ENCODE peak calls at places on chromosomes 5 and 9, in five cellular contexts. One of them, this sample, is unnamed.

GRCh38 chr5:5014836-5015235 is 125.3 kb upstream of the ADAMTS16 start:
- ATAC-seq in aorta: peak; percentile 61
- ATAC-seq in Panc1: no peak
- ATAC-seq in heart right ventricle: no peak
- ATAC-seq in psoas muscle: no peak
- ATAC-seq in this sample: peak; percentile 43

GRCh38 chr5:65866837-65867508 is 59.4 kb upstream of the ERBIN start:
- ATAC-seq in aorta: no peak
- ATAC-seq in Panc1: no peak
- ATAC-seq in heart right ventricle: no peak
- ATAC-seq in psoas muscle: no peak
- ATAC-seq in this sample: no peak

GRCh38 chr5:110900829-110901228 is 162.0 kb downstream of the SLC25A46 start:
- ATAC-seq in aorta: no peak
- ATAC-seq in Panc1: no peak
- ATAC-seq in heart right ventricle: no peak
- ATAC-seq in psoas muscle: no peak
- ATAC-seq in this sample: no peak

GRCh38 chr9:87798276-87798833 is 72.4 kb downstream of the CTSL start:
- ATAC-seq in aorta: no peak
- ATAC-seq in Panc1: no peak
- ATAC-seq in heart right ventricle: no peak
- ATAC-seq in psoas muscle: no peak
- ATAC-seq in this sample: no peak

GRCh38 chr9:98375138-98375726 is 119.8 kb upstream of the TBC1D2 start:
- ATAC-seq in aorta: no peak
- ATAC-seq in Panc1: no peak
- ATAC-seq in heart right ventricle: no peak
- ATAC-seq in psoas muscle: no peak
- ATAC-seq in this sample: no peak

GRCh38 chr9:95157491-95158151 is 159.9 kb downstream of the FANCC start:
- ATAC-seq in aorta: peak; percentile 90
- ATAC-seq in Panc1: no peak
- ATAC-seq in heart right ventricle: peak; percentile 91
- ATAC-seq in psoas muscle: peak; percentile 88
- ATAC-seq in this sample: peak; percentile 95

GRCh38 chr5:122312670-122312988 is 592 bp downstream of the SNCAIP start:
- ATAC-seq in aorta: peak; percentile 71
- ATAC-seq in Panc1: peak; percentile 62
- ATAC-seq in heart right ventricle: peak; percentile 71
- ATAC-seq in psoas muscle: peak; percentile 50
- ATAC-seq in this sample: peak; percentile 62

GRCh38 chr9:26331223-26331622 is 561.4 kb downstream of the CAAP1 start:
- ATAC-seq in aorta: no peak
- ATAC-seq in Panc1: no peak
- ATAC-seq in heart right ventricle: no peak
- ATAC-seq in psoas muscle: no peak
- ATAC-seq in this sample: no peak

GRCh38 chr5:54630738-54631369 is 113.3 kb downstream of the SNX18 start:
- ATAC-seq in aorta: peak; percentile 92
- ATAC-seq in Panc1: no peak
- ATAC-seq in heart right ventricle: peak; percentile 91
- ATAC-seq in psoas muscle: peak; percentile 56
- ATAC-seq in this sample: peak; percentile 84

GRCh38 chr9:33153666-33154065 is 13.5 kb downstream of the B4GALT1 start:
- ATAC-seq in aorta: no peak
- ATAC-seq in Panc1: no peak
- ATAC-seq in heart right ventricle: no peak
- ATAC-seq in psoas muscle: no peak
- ATAC-seq in this sample: no peak
- H3K36me3 ChIP-seq in aorta: peaks cover 3% of the 10 kb centered on the region
- H3K36me3 ChIP-seq in Panc1: no peaks in the 10 kb centered on the region
- H3K36me3 ChIP-seq in heart right ventricle: no peaks in the 10 kb centered on the region
- H3K36me3 ChIP-seq in psoas muscle: no peaks in the 10 kb centered on the region
- H3K36me3 ChIP-seq in this sample: no peaks in the 10 kb centered on the region

GRCh38 chr9:111925017-111925770 is 28.6 kb downstream of the UGCG start:
- ATAC-seq in aorta: no peak
- ATAC-seq in Panc1: no peak
- ATAC-seq in heart right ventricle: no peak
- ATAC-seq in psoas muscle: no peak
- ATAC-seq in this sample: no peak
- H3K36me3 ChIP-seq in aorta: no peaks in the 10 kb centered on the region
- H3K36me3 ChIP-seq in Panc1: peaks cover 18% of the 10 kb centered on the region
- H3K36me3 ChIP-seq in heart right ventricle: no peaks in the 10 kb centered on the region
- H3K36me3 ChIP-seq in psoas muscle: peaks cover 16% of the 10 kb centered on the region
- H3K36me3 ChIP-seq in this sample: peaks cover 49% of the 10 kb centered on the region

DNA sequence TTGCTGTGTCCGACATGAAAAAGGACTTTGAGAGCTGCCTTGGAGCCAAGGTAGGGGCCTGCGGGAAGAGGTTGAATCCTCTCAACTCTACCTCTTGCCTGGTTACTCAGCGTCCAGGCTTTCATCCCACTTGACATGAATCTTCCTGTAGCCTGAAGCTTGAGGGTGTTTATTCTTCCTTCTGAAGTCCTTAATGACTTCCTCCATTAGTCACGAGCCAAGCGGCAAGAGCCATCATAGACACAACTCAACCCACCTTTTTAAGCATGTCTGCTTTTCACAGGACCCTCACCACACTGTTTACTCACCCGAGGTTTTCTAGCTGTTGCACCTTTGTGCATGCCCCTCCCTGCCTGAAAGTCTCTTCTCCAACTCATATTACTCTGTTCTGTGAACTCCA is 40.2 kb downstream of the ACO1 start:
- ATAC-seq in aorta: no peak
- ATAC-seq in Panc1: no peak
- ATAC-seq in heart right ventricle: no peak
- ATAC-seq in psoas muscle: no peak
- ATAC-seq in this sample: no peak
- H3K36me3 ChIP-seq in aorta: peaks cover 9% of the 10 kb centered on the region
- H3K36me3 ChIP-seq in Panc1: peaks cover 3% of the 10 kb centered on the region
- H3K36me3 ChIP-seq in heart right ventricle: no peaks in the 10 kb centered on the region
- H3K36me3 ChIP-seq in psoas muscle: peaks cover 17% of the 10 kb centered on the region
- H3K36me3 ChIP-seq in this sample: peaks cover 100% of the 10 kb centered on the region

GRCh38 chr9:120792898-120793765 is at the start of gene FBXW2:
- ATAC-seq in aorta: peak; percentile 99
- ATAC-seq in Panc1: peak; percentile 100
- ATAC-seq in heart right ventricle: peak; percentile 100
- ATAC-seq in psoas muscle: peak; percentile 100
- ATAC-seq in this sample: peak; percentile 98

GRCh38 chr9:120791161-120791560 is 2.1 kb downstream of the FBXW2 start:
- ATAC-seq in aorta: no peak
- ATAC-seq in Panc1: no peak
- ATAC-seq in heart right ventricle: no peak
- ATAC-seq in psoas muscle: no peak
- ATAC-seq in this sample: no peak

GRCh38 chr9:120783611-120784047 is 9.6 kb downstream of the FBXW2 start:
- ATAC-seq in aorta: no peak
- ATAC-seq in Panc1: no peak
- ATAC-seq in heart right ventricle: no peak
- ATAC-seq in psoas muscle: peak; percentile 64
- ATAC-seq in this sample: peak; percentile 65

DNA sequence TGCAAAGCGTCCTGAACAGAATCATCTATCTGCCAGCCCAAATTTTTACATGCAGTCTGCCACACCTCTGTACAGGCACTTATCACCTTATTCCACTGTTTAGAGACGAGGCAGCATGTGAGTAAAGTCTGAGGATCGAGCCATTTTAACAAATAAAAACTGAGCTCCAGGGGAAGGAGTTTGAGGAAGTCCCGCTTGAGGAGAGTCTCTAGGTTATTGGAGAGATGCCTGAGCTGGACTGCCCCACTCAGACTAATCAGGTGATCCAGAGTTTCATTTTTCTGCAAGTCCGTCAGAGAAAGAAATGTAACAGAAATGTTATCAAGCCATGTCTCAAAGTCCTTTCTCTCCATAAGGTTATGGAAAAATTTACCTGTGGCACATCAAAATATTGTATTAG is 5.3 kb downstream of the FBXW2 start:
- ATAC-seq in aorta: no peak
- ATAC-seq in Panc1: no peak
- ATAC-seq in heart right ventricle: no peak
- ATAC-seq in psoas muscle: no peak
- ATAC-seq in this sample: no peak
- H3K36me3 ChIP-seq in aorta: peaks cover 1% of the 10 kb centered on the region
- H3K36me3 ChIP-seq in Panc1: peaks cover 15% of the 10 kb centered on the region
- H3K36me3 ChIP-seq in heart right ventricle: no peaks in the 10 kb centered on the region
- H3K36me3 ChIP-seq in psoas muscle: peaks cover 5% of the 10 kb centered on the region
- H3K36me3 ChIP-seq in this sample: no peaks in the 10 kb centered on the region

DNA sequence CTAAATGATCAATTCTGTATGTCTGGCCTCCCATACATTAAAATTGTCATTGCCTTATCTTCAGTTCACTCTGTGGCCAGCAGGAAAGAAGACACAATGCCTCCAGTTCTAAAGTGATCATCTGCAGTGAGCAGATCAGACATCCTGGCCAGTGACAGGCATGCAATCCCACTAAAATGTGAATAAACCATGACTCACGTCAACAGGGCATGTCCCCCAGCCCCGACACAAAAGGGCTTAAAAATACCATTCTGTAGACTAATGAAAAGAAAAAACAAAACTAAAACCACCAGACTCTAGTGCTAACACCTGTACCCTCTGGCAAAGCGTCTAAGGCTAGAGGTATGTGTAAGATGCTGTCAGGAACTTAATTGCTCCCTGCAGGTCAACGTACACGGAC is 38.5 kb downstream of the DDX31 start:
- ATAC-seq in aorta: no peak
- ATAC-seq in Panc1: no peak
- ATAC-seq in heart right ventricle: no peak
- ATAC-seq in psoas muscle: no peak
- ATAC-seq in this sample: no peak
- H3K36me3 ChIP-seq in aorta: peaks cover 12% of the 10 kb centered on the region
- H3K36me3 ChIP-seq in Panc1: peaks cover 4% of the 10 kb centered on the region
- H3K36me3 ChIP-seq in heart right ventricle: no peaks in the 10 kb centered on the region
- H3K36me3 ChIP-seq in psoas muscle: no peaks in the 10 kb centered on the region
- H3K36me3 ChIP-seq in this sample: peaks cover 77% of the 10 kb centered on the region

DNA sequence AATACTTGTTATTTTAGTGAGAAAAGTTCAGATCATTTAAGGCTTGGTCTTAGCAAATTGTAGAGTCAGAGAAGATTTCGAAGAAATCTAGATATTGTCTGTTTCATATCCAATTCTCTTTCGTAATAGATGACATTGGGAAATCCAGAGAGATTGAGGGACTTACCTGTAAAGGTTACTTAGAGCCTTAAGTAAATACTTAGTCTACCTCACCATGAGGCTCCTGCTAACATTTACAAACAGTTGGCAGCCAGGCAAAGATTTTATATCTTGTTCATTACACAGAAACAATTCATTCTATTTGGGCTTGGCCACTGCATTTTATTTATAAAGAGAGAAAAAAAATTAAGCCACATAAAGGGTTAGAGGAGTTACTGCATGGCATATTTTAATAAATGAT is 70.3 kb downstream of the FGF10 start:
- ATAC-seq in aorta: no peak
- ATAC-seq in Panc1: no peak
- ATAC-seq in heart right ventricle: no peak
- ATAC-seq in psoas muscle: no peak
- ATAC-seq in this sample: no peak
- H3K36me3 ChIP-seq in aorta: no peaks in the 10 kb centered on the region
- H3K36me3 ChIP-seq in Panc1: no peaks in the 10 kb centered on the region
- H3K36me3 ChIP-seq in heart right ventricle: no peaks in the 10 kb centered on the region
- H3K36me3 ChIP-seq in psoas muscle: no peaks in the 10 kb centered on the region
- H3K36me3 ChIP-seq in this sample: no peaks in the 10 kb centered on the region